ENCODE peak calls at places on chromosomes 16 and 17, in four cellular contexts. U, G, V and X are unnamed samples.

GRCh38 chr16:54657058-54657708 is 273.5 kb upstream of the IRX5 start:
- DNase-seq in U (no peak), G (no peak), V (no peak), X (no peak)

GRCh38 chr17:5499790-5500189 is 13.4 kb downstream of the MIS12 start:
- DNase-seq in U (no peak), G (no peak), V (peak), X (no peak)

GRCh38 chr17:4006745-4007211 is 42.5 kb upstream of the ATP2A3 start:
- DNase-seq in U (no peak), G (no peak), V (no peak), X (no peak)

GRCh38 chr17:80499536-80499935 is 23.1 kb upstream of the NPTX1 start:
- DNase-seq in U (no peak), G (no peak), V (no peak), X (no peak)

GRCh38 chr17:42833771-42834422 is 700 bp downstream of the PSME3 start:
- DNase-seq in U (no peak), G (no peak), V (no peak), X (no peak)

GRCh38 chr17:75406222-75406615 is 741 bp upstream of the GRB2 start:
- DNase-seq in U (no peak), G (no peak), V (no peak), X (no peak)

GRCh38 chr16:85416267-85417109 is 196.6 kb upstream of the GSE1 start:
- DNase-seq in U (peak), G (peak), V (peak), X (no peak)

GRCh38 chr17:80790021-80790765 is 201.4 kb upstream of the CHMP6 start:
- DNase-seq in U (no peak), G (no peak), V (no peak), X (no peak)

GRCh38 chr16:69717066-69717465 is 9.3 kb downstream of the NQO1 start:
- DNase-seq in U (no peak), G (no peak), V (no peak), X (no peak)

GRCh38 chr17:35010093-35010492 is 29.8 kb downstream of the LIG3 start:
- DNase-seq in U (no peak), G (no peak), V (no peak), X (no peak)

GRCh38 chr16:88973007-88973410 is 4.0 kb downstream of the CBFA2T3 start:
- DNase-seq in U (no peak), G (no peak), V (no peak), X (no peak)

GRCh38 chr16:89020068-89020924 is 43.3 kb upstream of the CBFA2T3 start:
- DNase-seq in U (peak), G (no peak), V (no peak), X (no peak)

GRCh38 chr17:37743875-37744632 is 805 bp downstream of the HNF1B start:
- DNase-seq in U (no peak), G (no peak), V (no peak), X (no peak)

GRCh38 chr16:4093495-4094137 is 22.6 kb downstream of the ADCY9 start:
- DNase-seq in U (peak), G (no peak), V (no peak), X (no peak)

GRCh38 chr17:3598078-3598477 is 11.1 kb downstream of the TRPV1 start:
- DNase-seq in U (no peak), G (no peak), V (no peak), X (no peak)

GRCh38 chr17:45849536-45849990 is 4.9 kb downstream of the SPPL2C start:
- DNase-seq in U (no peak), G (no peak), V (no peak), X (no peak)

GRCh38 chr17:63601439-63602371 is 1.0 kb downstream of the TACO1 start:
- DNase-seq in U (no peak), G (no peak), V (no peak), X (no peak)

GRCh38 chr17:65990593-65990992 is 201.3 kb downstream of the CEP112 start:
- DNase-seq in U (no peak), G (no peak), V (no peak), X (no peak)

GRCh38 chr17:19384723-19385391 is 2.1 kb downstream of the MFAP4 start:
- DNase-seq in U (peak), G (no peak), V (no peak), X (peak)

GRCh38 chr16:89473791-89474414 is 16.5 kb downstream of the ANKRD11 start:
- DNase-seq in U (no peak), G (no peak), V (no peak), X (no peak)

GRCh38 chr17:77528516-77529327 is 388.0 kb downstream of the SEC14L1 start:
- DNase-seq in U (no peak), G (no peak), V (peak), X (no peak)

GRCh38 chr17:64531955-64532371 is 25.2 kb downstream of the CEP95 start:
- DNase-seq in U (no peak), G (no peak), V (no peak), X (no peak)

GRCh38 chr17:67606471-67606870 is 111.3 kb upstream of the NOL11 start:
- DNase-seq in U (peak), G (no peak), V (no peak), X (no peak)

GRCh38 chr16:21301168-21301894 is 23.2 kb upstream of the CRYM start:
- DNase-seq in U (peak), G (peak), V (peak), X (peak)

GRCh38 chr17:17206149-17206912 is at the start of gene PLD6:
- DNase-seq in U (peak), G (peak), V (peak), X (peak)

GRCh38 chr17:40480501-40481003 is 20.9 kb downstream of the TNS4 start:
- DNase-seq in U (no peak), G (peak), V (no peak), X (no peak)

GRCh38 chr17:60139438-60140285 is 10.1 kb upstream of the CA4 start:
- DNase-seq in U (peak), G (peak), V (peak), X (peak)

GRCh38 chr16:65991149-65991701 is 375.3 kb upstream of the CDH5 start:
- DNase-seq in U (no peak), G (no peak), V (peak), X (no peak)

GRCh38 chr17:62804822-62805221 is 3.3 kb downstream of the MARCHF10 start:
- DNase-seq in U (no peak), G (no peak), V (no peak), X (no peak)

GRCh38 chr16:31099860-31100638 is 5.5 kb upstream of the VKORC1 start:
- DNase-seq in U (no peak), G (no peak), V (no peak), X (no peak)

GRCh38 chr16:27706803-27707685 is 157.1 kb downstream of the KATNIP start:
- DNase-seq in U (no peak), G (no peak), V (no peak), X (no peak)

GRCh38 chr17:17663160-17664072 is 17.8 kb upstream of the RAI1 start:
- DNase-seq in U (peak), G (peak), V (peak), X (peak)

GRCh38 chr16:4471869-4472268 is 2.6 kb downstream of the NMRAL1 start:
- DNase-seq in U (no peak), G (no peak), V (no peak), X (no peak)

GRCh38 chr17:80129006-80129565 is 17.8 kb downstream of the EIF4A3 start:
- DNase-seq in U (no peak), G (no peak), V (no peak), X (no peak)

GRCh38 chr17:39677581-39678339 is 9.5 kb downstream of the PNMT start:
- DNase-seq in U (peak), G (no peak), V (no peak), X (no peak)

GRCh38 chr17:27559506-27559931 is 71.5 kb upstream of the LGALS9 start:
- DNase-seq in U (peak), G (no peak), V (no peak), X (no peak)

GRCh38 chr17:238071-238963 is 56.9 kb upstream of the DOC2B start:
- DNase-seq in U (no peak), G (no peak), V (no peak), X (no peak)

GRCh38 chr17:34725008-34725407 is 145.6 kb downstream of the TMEM132E start:
- DNase-seq in U (no peak), G (no peak), V (no peak), X (no peak)

GRCh38 chr16:84925092-84925772 is 86.1 kb downstream of the ZDHHC7 start:
- DNase-seq in U (peak), G (peak), V (peak), X (peak)